ENCODE peak calls at places on chromosomes 7 and 10, in four cellular contexts. M is HepG2, D is K562, X is GM12878. F is an unnamed sample.

GRCh38 chr7:75739796-75740672 is 1.3 kb upstream of the HIP1 start:
- DNase-seq in D (no peak), M (no peak), X (peak), F (no peak)

GRCh38 chr7:86939197-86939814 is 120.1 kb downstream of the ELAPOR2 start:
- DNase-seq in D (peak), M (peak), X (peak), F (peak)

GRCh38 chr10:96673318-96674099 is 46.8 kb downstream of the PIK3AP1 start:
- DNase-seq in M (peak), D (no peak), X (peak), F (no peak)

GRCh38 chr10:112754001-112754411 is 196.0 kb upstream of the TCF7L2 start:
- DNase-seq in X (no peak), M (no peak), D (no peak), F (no peak)

GRCh38 chr10:11397077-11397476 is 214.4 kb downstream of the USP6NL start:
- DNase-seq in M (no peak), X (no peak), D (no peak), F (no peak)

GRCh38 chr7:95141755-95142154 is 182.6 kb downstream of the PON1 start:
- DNase-seq in M (no peak), X (no peak), D (no peak), F (no peak)

GRCh38 chr7:69652947-69653701 is 54.8 kb downstream of the AUTS2 start:
- DNase-seq in M (no peak), D (no peak), X (no peak), F (no peak)

GRCh38 chr7:99112979-99113378 is 30.9 kb downstream of the SMURF1 start:
- DNase-seq in M (no peak), X (no peak), D (no peak), F (no peak)

GRCh38 chr7:131057015-131057518 is 270.6 kb upstream of the MKLN1 start:
- DNase-seq in M (peak), X (no peak), D (no peak), F (no peak)

GRCh38 chr10:7111574-7111973 is 299.3 kb downstream of the SFMBT2 start:
- DNase-seq in X (no peak), D (no peak), M (no peak), F (no peak)

GRCh38 chr10:86265236-86265876 is 101.2 kb downstream of the GRID1 start:
- DNase-seq in M (no peak), D (no peak), X (no peak), F (no peak)

GRCh38 chr7:13179011-13179574 is 491.7 kb downstream of the ARL4A start:
- DNase-seq in M (peak), X (no peak), D (no peak), F (peak)

GRCh38 chr7:1708640-1709249 is 38.7 kb downstream of the ELFN1 start:
- DNase-seq in D (no peak), X (no peak), M (no peak), F (no peak)

GRCh38 chr10:59283456-59284082 is 78.8 kb downstream of the FAM13C start:
- DNase-seq in D (no peak), X (no peak), M (no peak), F (no peak)

GRCh38 chr7:21293771-21294170 is 134.1 kb upstream of the SP4 start:
- DNase-seq in D (no peak), X (no peak), M (no peak), F (no peak)

GRCh38 chr10:132199854-132200311 is 13.1 kb downstream of the DPYSL4 start:
- DNase-seq in M (no peak), D (no peak), X (no peak), F (no peak)

GRCh38 chr7:1922071-1922869 is 252.2 kb downstream of the ELFN1 start:
- DNase-seq in D (no peak), M (no peak), X (no peak), F (no peak)

GRCh38 chr7:69663911-69664310 is 65.6 kb downstream of the AUTS2 start:
- DNase-seq in D (no peak), X (no peak), M (no peak), F (no peak)

GRCh38 chr7:1675673-1676549 is 5.8 kb downstream of the ELFN1 start:
- DNase-seq in D (no peak), M (no peak), X (no peak), F (no peak)

GRCh38 chr10:47040681-47041080 is 129.5 kb downstream of the PTPN20 start:
- DNase-seq in M (no peak), D (no peak), X (no peak), F (no peak)

GRCh38 chr10:125204400-125204799 is 44.0 kb upstream of the CTBP2 start:
- DNase-seq in X (no peak), D (no peak), M (no peak), F (no peak)

GRCh38 chr7:97859606-97860204 is 12.5 kb downstream of the ASNS start:
- DNase-seq in X (no peak), M (no peak), D (no peak), F (no peak)
- TF ChIP-seq SP1 in X (no peak), M (no peak), D (no peak), F (no peak)

GRCh38 chr10:121595806-121596667 is 2.2 kb downstream of the FGFR2 start:
- DNase-seq in D (no peak), X (no peak), M (no peak), F (peak)
- TF ChIP-seq FOXM1 in D (no peak), X (no peak), M (no peak), F (no peak)

GRCh38 chr10:14782691-14783363 is 8.1 kb upstream of the FAM107B start:
- DNase-seq in D (no peak), M (peak), X (no peak), F (no peak)
- TF ChIP-seq SP1 in D (no peak), M (no peak), X (no peak), F (no peak)

GRCh38 chr7:157279973-157280841 is 56.6 kb upstream of the DNAJB6 start:
- DNase-seq in X (no peak), M (no peak), D (peak), F (peak)

GRCh38 chr7:157278167-157278790 is 58.5 kb upstream of the DNAJB6 start:
- DNase-seq in D (peak), X (no peak), M (no peak), F (peak)

GRCh38 chr7:157279679-157279972 is 57.2 kb upstream of the DNAJB6 start:
- DNase-seq in D (no peak), X (no peak), M (no peak), F (no peak)

GRCh38 chr7:157276731-157277562 is 59.9 kb upstream of the DNAJB6 start:
- DNase-seq in X (no peak), D (peak), M (no peak), F (peak)

GRCh38 chr7:157278791-157279678 is 57.8 kb upstream of the DNAJB6 start:
- DNase-seq in X (no peak), D (peak), M (no peak), F (no peak)
- TF ChIP-seq FOXM1 in X (no peak), D (no peak), M (no peak), F (no peak)

GRCh38 chr10:73576890-73577591 is 14.1 kb downstream of the USP54 start:
- DNase-seq in M (no peak), X (no peak), D (no peak), F (no peak)

GRCh38 chr10:73577788-73578187 is 13.4 kb downstream of the USP54 start:
- DNase-seq in M (no peak), X (no peak), D (no peak), F (no peak)

GRCh38 chr10:73581912-73582311 is 9.2 kb downstream of the USP54 start:
- DNase-seq in D (no peak), M (no peak), X (no peak), F (no peak)

DNA sequence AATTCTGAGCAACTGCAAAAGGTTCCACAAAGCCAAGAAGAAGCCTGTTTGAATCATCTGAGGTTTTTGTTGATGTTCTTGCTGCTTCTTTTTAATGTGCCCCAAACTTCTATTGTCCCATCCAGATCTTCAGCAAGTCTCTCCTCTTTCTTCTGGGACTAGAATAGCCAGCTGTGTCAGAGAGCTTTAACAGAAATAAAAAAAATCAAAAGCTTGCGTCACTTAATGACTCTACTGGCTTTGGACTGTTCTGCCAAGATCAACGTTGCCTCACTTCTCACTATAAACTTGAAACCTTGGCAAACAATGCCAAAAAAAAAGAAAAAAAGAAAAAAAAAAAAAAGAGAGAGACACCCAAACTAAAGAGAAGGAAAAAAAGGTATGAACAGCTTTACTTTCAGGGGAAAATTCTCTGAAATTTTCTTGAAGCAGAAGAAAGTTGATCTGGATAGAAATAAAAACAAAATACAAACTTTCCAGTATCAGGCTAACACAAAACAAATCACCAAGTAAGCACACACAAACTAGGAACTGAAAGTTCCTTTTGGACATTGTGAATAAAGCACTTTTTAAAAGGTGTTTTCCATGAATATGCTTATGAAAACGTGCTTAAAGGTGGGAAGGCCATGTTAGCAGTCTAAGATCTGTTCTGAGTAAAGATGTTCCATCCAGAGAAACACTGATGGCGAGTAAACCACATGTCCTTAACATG is 14.8 kb downstream of the USP54 start:
- DNase-seq in D (no peak), X (peak), M (peak), F (no peak)
- TF ChIP-seq SP1 in D (no peak), X (no peak), M (no peak), F (no peak)

GRCh38 chr7:109745677-109746410 is 1176.2 kb downstream of the DNAJB9 start:
- DNase-seq in M (no peak), X (no peak), D (no peak), F (no peak)
- TF ChIP-seq FOXM1 in M (no peak), X (no peak), D (no peak), F (no peak)

DNA sequence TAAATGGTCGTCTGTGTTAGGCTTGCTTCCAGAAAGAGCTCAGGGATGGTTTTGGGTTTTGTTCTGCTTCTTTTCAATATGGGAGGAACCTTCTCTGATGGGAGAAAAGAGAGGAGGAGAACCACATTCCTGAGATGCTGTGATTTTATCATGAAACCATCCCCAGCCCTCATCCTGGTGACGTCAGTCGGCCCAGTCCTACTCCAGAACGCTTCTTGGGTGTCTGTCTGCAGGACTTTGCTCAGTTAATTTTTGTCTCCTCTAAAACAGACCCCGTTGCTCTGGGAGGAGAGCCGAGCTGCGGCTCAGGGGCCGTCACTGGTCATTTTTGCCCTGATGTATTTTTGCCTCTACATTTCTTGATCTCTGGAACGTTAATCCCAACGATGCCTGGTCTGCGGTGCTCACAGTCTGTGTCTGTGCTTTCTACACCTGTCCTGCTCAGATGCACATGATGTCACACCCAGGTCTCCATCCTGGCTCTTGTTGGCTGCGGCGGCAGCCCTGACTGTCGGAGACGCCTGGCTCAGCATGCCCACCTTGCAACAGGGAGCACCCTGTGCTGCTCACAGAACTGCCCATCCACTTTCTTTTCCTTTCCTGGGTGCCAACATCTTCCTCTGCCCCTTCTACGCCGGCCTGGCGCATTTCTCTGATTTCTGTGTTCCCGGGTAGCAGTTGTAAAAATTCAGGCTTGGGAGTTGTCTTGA is 106.0 kb downstream of the CUX1 start:
- DNase-seq in D (no peak), X (no peak), M (no peak), F (no peak)
- TF ChIP-seq SP1 in D (no peak), X (no peak), M (no peak), F (no peak)

GRCh38 chr10:6070647-6071046 is 8.5 kb upstream of the IL2RA start:
- DNase-seq in X (no peak), D (no peak), M (no peak), F (no peak)

GRCh38 chr10:6069101-6069931 is 7.1 kb upstream of the IL2RA start:
- DNase-seq in D (no peak), M (no peak), X (no peak), F (no peak)

GRCh38 chr10:6071181-6072175 is 9.3 kb upstream of the IL2RA start:
- DNase-seq in M (no peak), D (no peak), X (no peak), F (no peak)

GRCh38 chr10:6074489-6075301 is 12.5 kb upstream of the IL2RA start:
- DNase-seq in D (no peak), M (no peak), X (no peak), F (no peak)

DNA sequence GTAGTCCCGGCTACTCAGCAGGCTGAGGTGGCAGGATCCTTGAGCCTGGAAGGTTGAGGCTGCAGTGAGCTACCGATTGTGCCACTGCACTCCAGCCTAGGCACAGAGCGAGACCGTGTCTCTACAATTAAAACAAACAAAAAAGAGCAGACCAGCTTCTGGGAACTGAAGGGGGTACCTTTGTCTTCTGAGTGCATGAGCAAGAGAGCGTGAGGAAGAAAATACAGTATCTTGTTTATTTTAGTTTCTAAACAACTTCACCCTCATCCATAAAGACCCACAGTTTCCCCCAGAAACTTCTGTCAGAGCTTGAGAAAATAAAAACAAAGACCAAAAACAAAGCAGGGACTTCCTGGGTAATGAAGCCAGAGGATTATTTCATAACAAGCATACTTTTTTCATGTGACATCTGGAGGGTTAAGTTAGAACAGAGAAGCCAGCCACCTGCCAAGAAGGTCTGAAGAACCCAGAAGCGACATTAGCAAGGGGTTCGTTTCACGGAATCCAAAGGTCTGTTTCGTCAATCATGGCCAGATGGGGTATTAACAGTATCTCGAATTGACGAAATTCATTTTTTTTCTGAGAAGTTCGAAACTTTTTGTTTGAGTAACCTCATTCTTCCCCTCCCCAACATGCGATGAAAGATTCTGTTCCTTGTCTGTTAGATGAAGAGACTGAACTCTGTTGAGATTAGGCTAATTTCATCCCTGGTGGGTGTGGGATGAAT is 10.2 kb upstream of the IL2RA start:
- DNase-seq in M (no peak), D (no peak), X (no peak), F (no peak)
- TF ChIP-seq FOXM1 in M (no peak), D (no peak), X (peak), F (no peak)

GRCh38 chr10:117222552-117223412 is 18.1 kb upstream of the SLC18A2 start:
- DNase-seq in D (no peak), X (no peak), M (no peak), F (no peak)
- TF ChIP-seq SP1 in D (no peak), X (no peak), M (no peak), F (no peak)